ENCODE peak calls at places on chromosome 15, in six cellular contexts. One of them, this sample, is unnamed.
A peak's percentile ranks its signal among the peaks of the same experiment; 100 is the strongest.

GRCh38 chr15:80565988-80566387 is 129.1 kb upstream of the ABHD17C start:
- DNase-seq in heart left ventricle: no peak
- DNase-seq in left ventricle myocardium inferior: no peak
- DNase-seq in lower lobe of right lung: no peak
- DNase-seq in PC-3: no peak
- DNase-seq in colonic mucosa: no peak
- DNase-seq in this sample: no peak

GRCh38 chr15:59311245-59311644 is 61.4 kb downstream of the MYO1E start:
- DNase-seq in heart left ventricle: no peak
- DNase-seq in left ventricle myocardium inferior: no peak
- DNase-seq in lower lobe of right lung: no peak
- DNase-seq in PC-3: no peak
- DNase-seq in colonic mucosa: no peak
- DNase-seq in this sample: no peak

GRCh38 chr15:64844576-64845140 is 2.9 kb downstream of the PLEKHO2 start:
- DNase-seq in heart left ventricle: no peak
- DNase-seq in left ventricle myocardium inferior: no peak
- DNase-seq in lower lobe of right lung: no peak
- DNase-seq in PC-3: no peak
- DNase-seq in colonic mucosa: no peak
- DNase-seq in this sample: no peak

GRCh38 chr15:47983533-47983932 is 137.3 kb upstream of the SLC24A5 start:
- DNase-seq in heart left ventricle: no peak
- DNase-seq in left ventricle myocardium inferior: no peak
- DNase-seq in lower lobe of right lung: no peak
- DNase-seq in PC-3: peak; percentile 13
- DNase-seq in colonic mucosa: no peak
- DNase-seq in this sample: no peak

GRCh38 chr15:98324341-98324970 is 323.9 kb upstream of the IGF1R start:
- DNase-seq in heart left ventricle: no peak
- DNase-seq in left ventricle myocardium inferior: no peak
- DNase-seq in lower lobe of right lung: no peak
- DNase-seq in PC-3: no peak
- DNase-seq in colonic mucosa: no peak
- DNase-seq in this sample: no peak

GRCh38 chr15:40409366-40409765 is 3.8 kb downstream of the IVD start:
- DNase-seq in heart left ventricle: no peak
- DNase-seq in left ventricle myocardium inferior: no peak
- DNase-seq in lower lobe of right lung: no peak
- DNase-seq in PC-3: peak; percentile 33
- DNase-seq in colonic mucosa: no peak
- DNase-seq in this sample: no peak

GRCh38 chr15:90860942-90861675 is 7.3 kb upstream of the FURIN start:
- DNase-seq in heart left ventricle: no peak
- DNase-seq in left ventricle myocardium inferior: no peak
- DNase-seq in lower lobe of right lung: no peak
- DNase-seq in PC-3: peak; percentile 95
- DNase-seq in colonic mucosa: peak; percentile 54
- DNase-seq in this sample: no peak

GRCh38 chr15:28933710-28934445 is 48.1 kb downstream of the APBA2 start:
- DNase-seq in heart left ventricle: no peak
- DNase-seq in left ventricle myocardium inferior: no peak
- DNase-seq in lower lobe of right lung: no peak
- DNase-seq in PC-3: no peak
- DNase-seq in colonic mucosa: no peak
- DNase-seq in this sample: no peak

GRCh38 chr15:56765252-56765651 is 31.9 kb upstream of the ZNF280D start:
- DNase-seq in heart left ventricle: no peak
- DNase-seq in left ventricle myocardium inferior: no peak
- DNase-seq in lower lobe of right lung: no peak
- DNase-seq in PC-3: peak; percentile 62
- DNase-seq in colonic mucosa: no peak
- DNase-seq in this sample: no peak

GRCh38 chr15:29090617-29091466 is 178.8 kb downstream of the NSMCE3 start:
- DNase-seq in heart left ventricle: no peak
- DNase-seq in left ventricle myocardium inferior: no peak
- DNase-seq in lower lobe of right lung: no peak
- DNase-seq in PC-3: peak; percentile 41
- DNase-seq in colonic mucosa: no peak
- DNase-seq in this sample: no peak

GRCh38 chr15:101805605-101806345 is 2.5 kb downstream of the OR4F6 start:
- DNase-seq in heart left ventricle: no peak
- DNase-seq in left ventricle myocardium inferior: no peak
- DNase-seq in lower lobe of right lung: no peak
- DNase-seq in PC-3: peak; percentile 5
- DNase-seq in colonic mucosa: no peak
- DNase-seq in this sample: no peak

GRCh38 chr15:89136818-89137772 is 48.8 kb downstream of the ABHD2 start:
- DNase-seq in heart left ventricle: peak; percentile 70
- DNase-seq in left ventricle myocardium inferior: peak; percentile 59
- DNase-seq in lower lobe of right lung: no peak
- DNase-seq in PC-3: no peak
- DNase-seq in colonic mucosa: no peak
- DNase-seq in this sample: no peak

GRCh38 chr15:64969401-64969800 is 20.3 kb downstream of the SPG21 start:
- DNase-seq in heart left ventricle: no peak
- DNase-seq in left ventricle myocardium inferior: no peak
- DNase-seq in lower lobe of right lung: no peak
- DNase-seq in PC-3: no peak
- DNase-seq in colonic mucosa: no peak
- DNase-seq in this sample: no peak

GRCh38 chr15:40430271-40430805 is 10.4 kb upstream of the BAHD1 start:
- DNase-seq in heart left ventricle: no peak
- DNase-seq in left ventricle myocardium inferior: no peak
- DNase-seq in lower lobe of right lung: no peak
- DNase-seq in PC-3: peak; percentile 53
- DNase-seq in colonic mucosa: peak; percentile 80
- DNase-seq in this sample: no peak

GRCh38 chr15:72599855-72600464 is 54.5 kb upstream of the GOLGA6B start:
- DNase-seq in heart left ventricle: no peak
- DNase-seq in left ventricle myocardium inferior: no peak
- DNase-seq in lower lobe of right lung: no peak
- DNase-seq in PC-3: peak; percentile 67
- DNase-seq in colonic mucosa: peak; percentile 36
- DNase-seq in this sample: peak; percentile 27

GRCh38 chr15:77819841-77820728 is 187.4 kb upstream of the LINGO1 start:
- DNase-seq in heart left ventricle: peak; percentile 18
- DNase-seq in left ventricle myocardium inferior: no peak
- DNase-seq in lower lobe of right lung: no peak
- DNase-seq in PC-3: peak; percentile 9
- DNase-seq in colonic mucosa: peak; percentile 29
- DNase-seq in this sample: peak; percentile 69

GRCh38 chr15:39363761-39364586 is 216.9 kb upstream of the THBS1 start:
- DNase-seq in heart left ventricle: no peak
- DNase-seq in left ventricle myocardium inferior: no peak
- DNase-seq in lower lobe of right lung: no peak
- DNase-seq in PC-3: peak; percentile 55
- DNase-seq in colonic mucosa: no peak
- DNase-seq in this sample: no peak

GRCh38 chr15:60476713-60477112 is 2.2 kb downstream of the ICE2 start:
- DNase-seq in heart left ventricle: no peak
- DNase-seq in left ventricle myocardium inferior: no peak
- DNase-seq in lower lobe of right lung: no peak
- DNase-seq in PC-3: peak; percentile 13
- DNase-seq in colonic mucosa: no peak
- DNase-seq in this sample: no peak

GRCh38 chr15:59237119-59237853 is 30.6 kb downstream of the LDHAL6B start:
- DNase-seq in heart left ventricle: no peak
- DNase-seq in left ventricle myocardium inferior: no peak
- DNase-seq in lower lobe of right lung: no peak
- DNase-seq in PC-3: no peak
- DNase-seq in colonic mucosa: no peak
- DNase-seq in this sample: no peak

GRCh38 chr15:38996111-38996541 is 431.5 kb upstream of the RASGRP1 start:
- DNase-seq in heart left ventricle: no peak
- DNase-seq in left ventricle myocardium inferior: no peak
- DNase-seq in lower lobe of right lung: no peak
- DNase-seq in PC-3: peak; percentile 81
- DNase-seq in colonic mucosa: no peak
- DNase-seq in this sample: no peak

GRCh38 chr15:56249080-56249479 is 5.4 kb upstream of the RFX7 start:
- DNase-seq in heart left ventricle: no peak
- DNase-seq in left ventricle myocardium inferior: no peak
- DNase-seq in lower lobe of right lung: no peak
- DNase-seq in PC-3: peak; percentile 42
- DNase-seq in colonic mucosa: peak; percentile 36
- DNase-seq in this sample: no peak

GRCh38 chr15:29136815-29137214 is 132.8 kb downstream of the NSMCE3 start:
- DNase-seq in heart left ventricle: no peak
- DNase-seq in left ventricle myocardium inferior: no peak
- DNase-seq in lower lobe of right lung: no peak
- DNase-seq in PC-3: no peak
- DNase-seq in colonic mucosa: no peak
- DNase-seq in this sample: no peak

GRCh38 chr15:93001881-93002280 is 87.1 kb downstream of the RGMA start:
- DNase-seq in heart left ventricle: no peak
- DNase-seq in left ventricle myocardium inferior: no peak
- DNase-seq in lower lobe of right lung: no peak
- DNase-seq in PC-3: peak; percentile 21
- DNase-seq in colonic mucosa: no peak
- DNase-seq in this sample: no peak
- TF ChIP-seq CTCF in heart left ventricle: peak; percentile 5
- TF ChIP-seq CTCF in left ventricle myocardium inferior: peak; percentile 35
- TF ChIP-seq CTCF in lower lobe of right lung: no peak
- TF ChIP-seq CTCF in PC-3: peak; percentile 50
- TF ChIP-seq CTCF in colonic mucosa: no peak
- TF ChIP-seq CTCF in this sample: no peak

GRCh38 chr15:85397926-85398325 is 17.5 kb downstream of the AKAP13 start:
- DNase-seq in heart left ventricle: no peak
- DNase-seq in left ventricle myocardium inferior: no peak
- DNase-seq in lower lobe of right lung: no peak
- DNase-seq in PC-3: no peak
- DNase-seq in colonic mucosa: no peak
- DNase-seq in this sample: no peak

GRCh38 chr15:85396554-85396953 is 16.2 kb downstream of the AKAP13 start:
- DNase-seq in heart left ventricle: no peak
- DNase-seq in left ventricle myocardium inferior: no peak
- DNase-seq in lower lobe of right lung: no peak
- DNase-seq in PC-3: no peak
- DNase-seq in colonic mucosa: no peak
- DNase-seq in this sample: no peak

GRCh38 chr15:85397151-85397550 is 16.7 kb downstream of the AKAP13 start:
- DNase-seq in heart left ventricle: no peak
- DNase-seq in left ventricle myocardium inferior: no peak
- DNase-seq in lower lobe of right lung: no peak
- DNase-seq in PC-3: peak; percentile 49
- DNase-seq in colonic mucosa: no peak
- DNase-seq in this sample: no peak

GRCh38 chr15:85399627-85400026 is 19.2 kb downstream of the AKAP13 start:
- DNase-seq in heart left ventricle: no peak
- DNase-seq in left ventricle myocardium inferior: no peak
- DNase-seq in lower lobe of right lung: no peak
- DNase-seq in PC-3: no peak
- DNase-seq in colonic mucosa: no peak
- DNase-seq in this sample: no peak

DNA sequence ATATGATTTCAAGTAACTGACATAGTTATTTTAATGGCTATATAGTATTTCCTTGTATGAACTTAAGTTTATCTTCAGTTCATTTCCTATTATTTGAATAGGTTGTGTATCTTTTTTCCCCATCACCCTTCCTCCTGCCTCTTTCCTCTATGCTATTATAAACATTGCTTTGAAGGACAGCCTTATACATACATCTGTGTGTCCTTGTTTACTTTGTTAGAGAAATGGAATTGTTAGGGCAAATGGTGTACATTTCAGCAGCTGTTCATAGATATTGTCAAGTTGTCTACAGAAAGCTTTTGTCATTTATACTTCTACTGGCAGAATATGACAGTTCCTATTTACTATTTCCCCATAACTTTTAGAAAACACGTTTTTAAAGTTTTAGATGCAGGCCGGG is 18.4 kb downstream of the AKAP13 start:
- DNase-seq in heart left ventricle: no peak
- DNase-seq in left ventricle myocardium inferior: no peak
- DNase-seq in lower lobe of right lung: no peak
- DNase-seq in PC-3: no peak
- DNase-seq in colonic mucosa: no peak
- DNase-seq in this sample: no peak
- H3K4me1 ChIP-seq in heart left ventricle: peaks cover 38% of the 10 kb centered on the region
- H3K4me1 ChIP-seq in left ventricle myocardium inferior: peaks cover 92% of the 10 kb centered on the region
- H3K4me1 ChIP-seq in lower lobe of right lung: peaks cover 46% of the 10 kb centered on the region
- H3K4me1 ChIP-seq in PC-3: peaks cover 61% of the 10 kb centered on the region
- H3K4me1 ChIP-seq in colonic mucosa: no peaks in the 10 kb centered on the region
- H3K4me1 ChIP-seq in this sample: peaks cover 14% of the 10 kb centered on the region

DNA sequence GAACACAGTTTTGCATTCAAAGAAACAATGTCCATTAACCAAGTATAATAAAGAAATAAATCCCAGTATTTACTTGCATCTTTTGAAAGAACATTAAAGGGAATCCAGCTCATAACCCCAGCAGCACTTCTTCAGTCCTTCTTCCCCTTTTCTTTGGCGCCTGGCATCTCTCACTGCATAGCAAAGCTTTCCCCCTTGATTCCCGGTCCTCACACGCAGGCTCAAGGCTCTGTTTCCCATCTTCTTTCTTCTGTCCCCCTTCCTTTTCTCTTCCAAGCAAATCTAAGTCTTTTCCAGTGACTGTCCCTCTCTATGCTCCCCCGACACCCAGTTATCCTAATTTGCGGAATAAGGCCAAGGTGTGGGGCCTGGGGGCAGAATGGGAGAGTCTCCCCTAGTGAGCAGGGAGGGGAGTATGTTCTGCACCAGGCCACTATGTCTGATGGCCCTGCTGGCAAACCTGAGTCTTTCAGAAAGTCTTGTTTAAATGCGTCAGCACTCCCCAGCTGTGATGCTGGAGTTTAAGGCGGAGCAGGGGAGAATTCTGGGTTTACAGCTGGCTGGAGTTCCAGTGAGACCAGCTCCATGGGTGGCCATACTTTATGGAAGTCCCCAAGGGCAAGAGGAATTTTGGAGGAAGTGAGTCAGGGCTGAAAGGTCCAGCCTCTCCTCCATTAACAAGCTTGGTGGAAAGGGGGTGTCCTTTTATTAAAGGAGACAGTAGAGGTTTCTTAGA is 42.1 kb downstream of the GOLGA6A start:
- DNase-seq in heart left ventricle: peak; percentile 78
- DNase-seq in left ventricle myocardium inferior: peak; percentile 48
- DNase-seq in lower lobe of right lung: no peak
- DNase-seq in PC-3: peak; percentile 44
- DNase-seq in colonic mucosa: peak; percentile 41
- DNase-seq in this sample: no peak
- H3K27ac ChIP-seq in heart left ventricle: peak overlapping the region; percentile 75
- H3K27ac ChIP-seq in left ventricle myocardium inferior: peak overlapping the region; percentile 72
- H3K27ac ChIP-seq in lower lobe of right lung: peak overlapping the region; percentile 67
- H3K27ac ChIP-seq in PC-3: no peak overlapping the region
- H3K27ac ChIP-seq in colonic mucosa: peak overlapping the region; percentile 63
- H3K27ac ChIP-seq in this sample: no peak overlapping the region

GRCh38 chr15:62066663-62067447 is at the start of gene C2CD4A:
- DNase-seq in heart left ventricle: peak; percentile 52
- DNase-seq in left ventricle myocardium inferior: peak; percentile 54
- DNase-seq in lower lobe of right lung: peak; percentile 83
- DNase-seq in PC-3: peak; percentile 70
- DNase-seq in colonic mucosa: peak; percentile 91
- DNase-seq in this sample: peak; percentile 95
- TF ChIP-seq CTCF in heart left ventricle: no peak
- TF ChIP-seq CTCF in left ventricle myocardium inferior: peak; percentile 37
- TF ChIP-seq CTCF in lower lobe of right lung: no peak
- TF ChIP-seq CTCF in PC-3: peak; percentile 22
- TF ChIP-seq CTCF in colonic mucosa: no peak
- TF ChIP-seq CTCF in this sample: no peak

GRCh38 chr15:70777156-70777926 is 14.0 kb upstream of the UACA start:
- DNase-seq in heart left ventricle: no peak
- DNase-seq in left ventricle myocardium inferior: no peak
- DNase-seq in lower lobe of right lung: no peak
- DNase-seq in PC-3: no peak
- DNase-seq in colonic mucosa: no peak
- DNase-seq in this sample: no peak
- H3K4me1 ChIP-seq in heart left ventricle: no peaks in the 10 kb centered on the region
- H3K4me1 ChIP-seq in left ventricle myocardium inferior: no peaks in the 10 kb centered on the region
- H3K4me1 ChIP-seq in lower lobe of right lung: no peaks in the 10 kb centered on the region
- H3K4me1 ChIP-seq in PC-3: peaks cover 58% of the 10 kb centered on the region
- H3K4me1 ChIP-seq in colonic mucosa: no peaks in the 10 kb centered on the region
- H3K4me1 ChIP-seq in this sample: no peaks in the 10 kb centered on the region